ENCODE peak calls at places on chromosomes 5 and 9, in nine cellular contexts. X is H1, M is ovary, N is breast epithelium, J is Peyer's patch, Y is upper lobe of left lung, Q is right lobe of liver, W is tibial nerve, H is adrenal gland. A is an unnamed sample. For H3K27me3, the result is how much of the 10 kb centered on the place peaks cover.

GRCh38 chr5:118647587-118647986 is 340.8 kb downstream of the DTWD2 start:
- DNase-seq in N (no peak), H (no peak), Y (no peak), Q (no peak), J (no peak), X (no peak), M (no peak), W (no peak), A (no peak)

GRCh38 chr5:180785151-180785781 is 17.3 kb downstream of the MGAT1 start:
- DNase-seq in N (no peak), J (peak), W (no peak), M (peak), Q (no peak), X (no peak), H (no peak), Y (no peak), A (peak)

GRCh38 chr9:24582363-24583126 is 36.8 kb upstream of the IZUMO3 start:
- DNase-seq in M (no peak), W (no peak), N (no peak), Y (no peak), Q (no peak), J (no peak), X (no peak), H (no peak), A (no peak)

GRCh38 chr5:135135530-135136201 is 101.6 kb upstream of the PITX1 start:
- DNase-seq in Q (peak), H (peak), N (no peak), J (peak), M (no peak), W (peak), Y (peak), X (no peak), A (no peak)

GRCh38 chr5:78819707-78820106 is 165.4 kb downstream of the ARSB start:
- DNase-seq in X (no peak), J (no peak), Q (no peak), W (no peak), N (no peak), M (no peak), Y (no peak), H (no peak), A (no peak)

GRCh38 chr9:127637322-127637847 is 25.3 kb downstream of the STXBP1 start:
- DNase-seq in M (peak), N (no peak), J (no peak), W (no peak), Y (peak), H (peak), Q (no peak), X (no peak), A (no peak)

GRCh38 chr9:105930007-105930627 is 235.8 kb downstream of the TMEM38B start:
- DNase-seq in Y (no peak), W (no peak), H (peak), J (no peak), M (no peak), N (no peak), X (no peak), Q (no peak), A (no peak)

GRCh38 chr9:72013188-72013877 is 47.1 kb downstream of the C9orf57 start:
- DNase-seq in W (no peak), H (no peak), X (no peak), J (no peak), Y (no peak), M (no peak), Q (no peak), N (no peak), A (no peak)

GRCh38 chr5:33690736-33691135 is 201.1 kb downstream of the ADAMTS12 start:
- DNase-seq in H (no peak), Y (no peak), M (no peak), W (no peak), N (peak), X (no peak), J (no peak), Q (no peak), A (no peak)

GRCh38 chr9:138103824-138104206 is 226.2 kb downstream of the CACNA1B start:
- DNase-seq in Q (no peak), X (peak), J (no peak), W (no peak), Y (no peak), M (peak), H (peak), N (no peak), A (peak)

GRCh38 chr5:181217805-181218065 is 5.3 kb upstream of the TRIM41 start:
- DNase-seq in X (no peak), H (no peak), Y (no peak), J (no peak), M (peak), Q (no peak), N (no peak), W (no peak), A (peak)

GRCh38 chr9:85290019-85290418 is 451.7 kb downstream of the AGTPBP1 start:
- DNase-seq in J (no peak), N (no peak), Q (no peak), Y (no peak), H (no peak), X (no peak), W (no peak), M (no peak), A (no peak)

GRCh38 chr5:54520438-54520846 is 2.9 kb downstream of the SNX18 start:
- DNase-seq in Q (no peak), Y (peak), W (no peak), H (no peak), X (no peak), M (peak), J (no peak), N (no peak), A (no peak)

GRCh38 chr5:1551913-1552312 is 28.2 kb upstream of the LPCAT1 start:
- DNase-seq in M (no peak), N (peak), H (peak), W (no peak), X (no peak), Q (no peak), Y (no peak), J (peak), A (no peak)

GRCh38 chr5:74056789-74057164 is 430.8 kb downstream of the ARHGEF28 start:
- DNase-seq in X (no peak), J (no peak), W (no peak), M (no peak), H (no peak), Q (no peak), N (no peak), Y (peak), A (no peak)

GRCh38 chr9:90095682-90096081 is 490.9 kb downstream of the GADD45G start:
- DNase-seq in W (no peak), J (no peak), Q (no peak), X (no peak), Y (no peak), N (no peak), M (no peak), H (no peak), A (no peak)

GRCh38 chr5:127358274-127358673 is 67.7 kb downstream of the MEGF10 start:
- DNase-seq in M (no peak), Q (no peak), N (no peak), J (no peak), Y (no peak), W (no peak), X (no peak), H (no peak), A (no peak)

DNA sequence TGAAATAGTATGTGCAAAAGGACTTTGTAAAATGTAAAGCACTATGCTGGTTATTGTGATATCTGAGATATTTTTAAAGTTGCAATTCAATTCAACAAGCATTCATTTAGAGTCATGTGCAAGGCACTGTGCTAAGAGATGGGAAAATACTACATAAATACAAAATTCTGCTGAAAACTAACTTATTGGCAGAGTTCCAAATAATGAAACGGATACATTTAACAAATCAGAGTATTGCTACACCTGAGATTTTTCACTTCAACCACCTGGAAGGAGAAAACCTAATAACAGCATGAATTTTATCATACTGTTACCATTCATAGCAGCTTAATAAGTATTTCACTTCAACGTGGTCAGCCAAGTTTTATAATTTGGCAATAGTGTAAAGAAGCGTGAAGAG is 6.1 kb upstream of the CTNNAL1 start:
- DNase-seq in W (no peak), X (no peak), H (no peak), Y (no peak), N (no peak), M (no peak), Q (no peak), J (no peak), A (no peak)
- TF ChIP-seq POLR2A in W (no peak), X (no peak), H (no peak), Y (no peak), N (no peak), M (no peak), Q (no peak), J (no peak), A (no peak)

DNA sequence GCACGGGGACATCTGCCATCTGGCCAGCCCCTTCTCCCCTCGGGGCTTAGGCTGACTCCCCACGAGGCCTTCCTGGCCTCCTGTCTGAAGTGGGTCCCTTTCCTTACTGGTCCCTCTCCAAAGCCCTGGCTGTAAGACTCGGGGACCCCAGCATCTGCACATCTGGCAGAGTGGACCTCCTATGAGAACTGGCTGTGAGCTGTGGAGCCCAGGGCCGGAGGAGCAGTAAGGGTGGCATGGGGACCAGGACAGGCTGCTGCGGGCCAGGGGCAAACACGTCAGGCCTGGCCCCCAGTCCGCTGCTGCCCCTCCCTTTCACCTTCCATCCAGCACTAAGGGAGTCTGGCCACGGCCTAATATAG is 33.8 kb downstream of the EXOC3 start:
- DNase-seq in J (no peak), Q (peak), X (no peak), H (no peak), W (no peak), N (no peak), Y (no peak), M (no peak), A (no peak)
- H3K27me3 ChIP-seq in J (under half), Q (under half), X (under half), H (under half), W (under half), N (half or more), Y (under half), M (under half), A (half or more)

DNA sequence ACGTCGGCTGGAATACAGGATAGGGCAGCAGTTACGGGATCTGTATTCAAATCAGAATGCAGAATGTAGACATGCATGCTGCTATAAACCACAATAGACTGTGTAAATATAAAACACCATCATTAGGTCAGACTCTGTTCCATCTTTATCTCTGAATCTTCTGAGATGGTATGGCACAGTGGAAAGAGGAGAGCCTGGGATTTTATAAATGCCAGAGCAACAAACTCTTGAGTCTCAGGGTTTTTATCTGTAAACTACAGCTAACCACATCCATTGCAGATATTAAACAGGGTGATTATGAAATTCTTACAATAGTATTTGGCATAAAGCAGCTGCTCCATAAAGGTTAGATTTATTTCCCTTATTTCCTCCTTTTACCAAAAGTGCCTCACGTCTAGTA is 108.7 kb downstream of the ZDHHC21 start:
- DNase-seq in Q (no peak), N (no peak), W (no peak), M (no peak), Y (no peak), H (no peak), X (no peak), J (no peak), A (no peak)
- H3K27ac ChIP-seq in Q (no peak), N (no peak), W (no peak), M (no peak), Y (no peak), H (no peak), X (no peak), J (no peak), A (no peak)

GRCh38 chr9:32533816-32534215 is 7.8 kb upstream of the RIGI start:
- DNase-seq in Y (no peak), Q (no peak), M (no peak), X (no peak), H (no peak), W (no peak), N (no peak), J (no peak), A (no peak)
- TF ChIP-seq POLR2A in Y (no peak), Q (no peak), M (no peak), X (no peak), H (no peak), W (no peak), N (no peak), J (no peak), A (no peak)

GRCh38 chr5:7043797-7044196 is 330.6 kb downstream of the TENT4A start:
- DNase-seq in M (no peak), Q (no peak), J (no peak), X (no peak), N (no peak), W (no peak), H (no peak), Y (no peak), A (no peak)
- H3K27me3 ChIP-seq in M (under half), Q (under half), J (under half), X (under half), N (under half), W (under half), H (under half), Y (under half), A (under half)

GRCh38 chr9:111098093-111098492 is 59.8 kb upstream of the LPAR1 start:
- DNase-seq in Y (no peak), M (no peak), W (no peak), X (no peak), Q (no peak), H (no peak), N (no peak), J (no peak), A (no peak)

GRCh38 chr9:111095423-111095822 is 57.2 kb upstream of the LPAR1 start:
- DNase-seq in Q (no peak), Y (no peak), M (no peak), X (no peak), N (no peak), H (no peak), W (no peak), J (no peak), A (no peak)

GRCh38 chr9:111098661-111099060 is 60.4 kb upstream of the LPAR1 start:
- DNase-seq in H (no peak), J (no peak), M (no peak), Y (no peak), Q (no peak), X (no peak), N (no peak), W (no peak), A (no peak)

GRCh38 chr9:111096051-111096450 is 57.8 kb upstream of the LPAR1 start:
- DNase-seq in Q (no peak), N (no peak), X (no peak), J (no peak), M (no peak), W (no peak), H (no peak), Y (no peak), A (no peak)

GRCh38 chr9:111094433-111095421 is 56.5 kb upstream of the LPAR1 start:
- DNase-seq in J (no peak), M (no peak), N (no peak), W (no peak), Y (peak), X (no peak), Q (no peak), H (peak), A (no peak)
- H3K27ac ChIP-seq in J (peak), M (no peak), N (no peak), W (no peak), Y (no peak), X (no peak), Q (no peak), H (no peak), A (no peak)

GRCh38 chr9:107588393-107588792 is 98.8 kb upstream of the KLF4 start:
- DNase-seq in Q (no peak), H (no peak), J (no peak), M (no peak), Y (no peak), X (no peak), N (no peak), W (no peak), A (no peak)

GRCh38 chr9:107586493-107586892 is 96.9 kb upstream of the KLF4 start:
- DNase-seq in W (no peak), Q (no peak), J (no peak), X (no peak), M (no peak), N (no peak), H (no peak), Y (no peak), A (no peak)

GRCh38 chr9:107585465-107585864 is 95.9 kb upstream of the KLF4 start:
- DNase-seq in Q (no peak), X (no peak), N (no peak), H (no peak), J (no peak), M (no peak), Y (no peak), W (no peak), A (no peak)

GRCh38 chr9:107584944-107585343 is 95.4 kb upstream of the KLF4 start:
- DNase-seq in Y (no peak), W (no peak), J (no peak), X (no peak), H (no peak), M (no peak), N (no peak), Q (no peak), A (no peak)

DNA sequence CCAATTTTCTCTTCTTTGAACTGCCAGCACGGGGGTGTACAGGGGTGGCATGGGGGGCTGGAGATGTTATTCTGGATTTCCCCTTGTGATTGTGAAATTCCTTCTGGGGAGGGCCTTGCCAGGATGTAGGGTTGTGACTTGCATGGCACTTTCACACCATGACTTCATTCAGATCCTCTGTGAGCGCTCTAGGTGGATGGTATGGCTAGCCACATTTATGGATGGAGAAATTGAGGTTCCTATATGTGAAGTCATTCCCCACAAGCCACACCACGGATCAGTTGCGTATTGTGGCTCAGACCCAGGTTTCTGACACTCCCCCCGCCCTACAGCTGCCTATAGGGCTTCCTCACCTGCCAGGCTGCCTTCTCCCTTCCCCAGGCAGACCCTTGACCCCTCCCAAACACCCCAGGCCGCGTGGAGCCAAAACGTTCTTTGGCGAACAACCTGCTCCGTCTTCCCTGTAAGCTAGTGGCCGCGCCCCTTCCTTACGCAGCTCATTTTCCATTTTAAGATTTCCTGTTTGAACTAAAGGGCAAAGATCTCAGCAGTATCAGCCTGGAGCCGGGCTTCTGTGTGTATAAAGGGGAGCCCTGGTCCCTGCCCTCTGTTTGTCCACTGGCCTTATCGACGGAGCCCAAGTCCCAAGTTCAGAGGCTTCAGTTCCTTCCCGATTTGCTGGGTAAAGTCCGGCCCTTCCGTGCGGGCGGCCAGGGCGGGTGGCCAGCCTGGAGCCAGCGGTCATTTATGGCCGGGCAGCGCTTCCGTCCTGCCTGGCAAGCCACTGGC is 97.8 kb upstream of the KLF4 start:
- DNase-seq in N (no peak), H (peak), Y (peak), W (no peak), J (peak), X (no peak), M (no peak), Q (peak), A (peak)
- TF ChIP-seq POLR2A in N (no peak), H (no peak), Y (peak), W (no peak), J (no peak), X (no peak), M (no peak), Q (peak), A (no peak)